ENCODE peak calls at places on chromosome X, in four cellular contexts. One of them, this sample, is unnamed.

GRCh38 chrX:137746289-137746688 is 180.4 kb downstream of the ZIC3 start:
- DNase-seq in activated T-cell treated with anti-CD3 and anti-CD28 coated beads for 24 hours: no peak
- DNase-seq in GM19239: no peak
- DNase-seq in CD14-positive monocyte: no peak
- DNase-seq in this sample: no peak

GRCh38 chrX:68588653-68589371 is 58.7 kb upstream of the STARD8 start:
- DNase-seq in activated T-cell treated with anti-CD3 and anti-CD28 coated beads for 24 hours: no peak
- DNase-seq in GM19239: no peak
- DNase-seq in CD14-positive monocyte: no peak
- DNase-seq in this sample: no peak

GRCh38 chrX:20595928-20596550 is 329.3 kb upstream of the RPS6KA3 start:
- DNase-seq in activated T-cell treated with anti-CD3 and anti-CD28 coated beads for 24 hours: peak
- DNase-seq in GM19239: no peak
- DNase-seq in CD14-positive monocyte: no peak
- DNase-seq in this sample: peak

GRCh38 chrX:115330498-115331138 is 41.1 kb downstream of the LUZP4 start:
- DNase-seq in activated T-cell treated with anti-CD3 and anti-CD28 coated beads for 24 hours: no peak
- DNase-seq in GM19239: peak
- DNase-seq in CD14-positive monocyte: no peak
- DNase-seq in this sample: no peak

GRCh38 chrX:68903111-68903510 is 74.3 kb downstream of the EFNB1 start:
- DNase-seq in activated T-cell treated with anti-CD3 and anti-CD28 coated beads for 24 hours: no peak
- DNase-seq in GM19239: no peak
- DNase-seq in CD14-positive monocyte: no peak
- DNase-seq in this sample: no peak

GRCh38 chrX:76555816-76556215 is 128.3 kb downstream of the MAGEE1 start:
- DNase-seq in activated T-cell treated with anti-CD3 and anti-CD28 coated beads for 24 hours: no peak
- DNase-seq in GM19239: no peak
- DNase-seq in CD14-positive monocyte: no peak
- DNase-seq in this sample: no peak

GRCh38 chrX:150504399-150505186 is 63.8 kb upstream of the MTM1 start:
- DNase-seq in activated T-cell treated with anti-CD3 and anti-CD28 coated beads for 24 hours: no peak
- DNase-seq in GM19239: no peak
- DNase-seq in CD14-positive monocyte: no peak
- DNase-seq in this sample: no peak

GRCh38 chrX:22164770-22165388 is 107.8 kb upstream of the CBLL2 start:
- DNase-seq in activated T-cell treated with anti-CD3 and anti-CD28 coated beads for 24 hours: no peak
- DNase-seq in GM19239: no peak
- DNase-seq in CD14-positive monocyte: no peak
- DNase-seq in this sample: no peak

GRCh38 chrX:137573356-137574101 is 7.6 kb downstream of the ZIC3 start:
- DNase-seq in activated T-cell treated with anti-CD3 and anti-CD28 coated beads for 24 hours: no peak
- DNase-seq in GM19239: no peak
- DNase-seq in CD14-positive monocyte: no peak
- DNase-seq in this sample: no peak

GRCh38 chrX:45907776-45908175 is 637.4 kb downstream of the ZNF674 start:
- DNase-seq in activated T-cell treated with anti-CD3 and anti-CD28 coated beads for 24 hours: no peak
- DNase-seq in GM19239: no peak
- DNase-seq in CD14-positive monocyte: no peak
- DNase-seq in this sample: no peak

GRCh38 chrX:1612641-1613286 is 2.1 kb upstream of the ASMT start:
- DNase-seq in activated T-cell treated with anti-CD3 and anti-CD28 coated beads for 24 hours: no peak
- DNase-seq in GM19239: no peak
- DNase-seq in CD14-positive monocyte: no peak
- DNase-seq in this sample: no peak

GRCh38 chrX:47047989-47048388 is 30.3 kb upstream of the RGN start:
- DNase-seq in activated T-cell treated with anti-CD3 and anti-CD28 coated beads for 24 hours: no peak
- DNase-seq in GM19239: no peak
- DNase-seq in CD14-positive monocyte: no peak
- DNase-seq in this sample: no peak

GRCh38 chrX:135512508-135513139 is 7.8 kb upstream of the INTS6L start:
- DNase-seq in activated T-cell treated with anti-CD3 and anti-CD28 coated beads for 24 hours: no peak
- DNase-seq in GM19239: no peak
- DNase-seq in CD14-positive monocyte: no peak
- DNase-seq in this sample: no peak